ENCODE peak calls at places on chromosomes 5 and 9, in nine cellular contexts. O is breast epithelium, H is cardiac fibroblast, N is T-cell, C is spleen, V is AG09309, J is midbrain, W is upper lobe of right lung, Q is NCI-H82. K is an unnamed sample.

GRCh38 chr5:11214851-11215250 is 453.8 kb upstream of the DAP start:
- DNase-seq in O (no peak), H (no peak), N (no peak), C (no peak), V (no peak), J (no peak), W (no peak), Q (no peak), K (no peak)

GRCh38 chr5:14008819-14009311 is 64.4 kb upstream of the DNAH5 start:
- DNase-seq in O (no peak), H (no peak), N (no peak), C (no peak), V (no peak), J (no peak), W (peak; percentile 82), Q (no peak), K (no peak)

GRCh38 chr5:17896605-17897004 is 262.3 kb downstream of the TAF11L14 start:
- DNase-seq in O (no peak), H (peak; percentile 14), N (no peak), C (no peak), V (no peak), J (no peak), W (no peak), Q (no peak), K (no peak)

GRCh38 chr9:79060726-79061125 is 511.0 kb upstream of the TLE4 start:
- DNase-seq in O (no peak), H (no peak), N (no peak), C (no peak), V (no peak), J (no peak), W (no peak), Q (no peak), K (no peak)

GRCh38 chr5:79518718-79519117 is 4.8 kb upstream of the HOMER1 start:
- DNase-seq in O (no peak), H (no peak), N (no peak), C (no peak), V (no peak), J (no peak), W (no peak), Q (no peak), K (no peak)

GRCh38 chr5:172559004-172559932 is 81.8 kb upstream of the NEURL1B start:
- DNase-seq in O (no peak), H (peak; percentile 97), N (no peak), C (peak; percentile 49), V (peak; percentile 54), J (no peak), W (no peak), Q (peak; percentile 22), K (no peak)

GRCh38 chr5:106459541-106459940 is 1211.2 kb downstream of the EFNA5 start:
- DNase-seq in O (no peak), H (peak; percentile 72), N (no peak), C (no peak), V (no peak), J (no peak), W (no peak), Q (no peak), K (no peak)

GRCh38 chr9:117737721-117738226 is 33.6 kb downstream of the TLR4 start:
- DNase-seq in O (no peak), H (no peak), N (no peak), C (no peak), V (no peak), J (peak; percentile 90), W (no peak), Q (no peak), K (peak; percentile 86)

GRCh38 chr9:4366649-4367330 is 66.9 kb upstream of the GLIS3 start:
- DNase-seq in O (no peak), H (peak; percentile 75), N (peak; percentile 6), C (no peak), V (no peak), J (peak; percentile 87), W (no peak), Q (peak; percentile 42), K (peak; percentile 75)

GRCh38 chr5:62395210-62395950 is 8.3 kb downstream of the DIMT1 start:
- DNase-seq in O (no peak), H (peak; percentile 48), N (no peak), C (no peak), V (no peak), J (no peak), W (no peak), Q (no peak), K (no peak)

GRCh38 chr5:177457239-177458121 is 10.9 kb downstream of the PRR7 start:
- DNase-seq in O (no peak), H (peak; percentile 97), N (peak; percentile 53), C (peak; percentile 86), V (peak; percentile 81), J (peak; percentile 78), W (peak; percentile 78), Q (peak; percentile 98), K (peak; percentile 87)

GRCh38 chr5:148003226-148003625 is 60.6 kb upstream of the SPINK5 start:
- DNase-seq in O (no peak), H (no peak), N (no peak), C (no peak), V (no peak), J (no peak), W (no peak), Q (no peak), K (no peak)

GRCh38 chr5:6822556-6823343 is 109.5 kb downstream of the TENT4A start:
- DNase-seq in O (no peak), H (no peak), N (no peak), C (no peak), V (no peak), J (no peak), W (no peak), Q (no peak), K (no peak)

GRCh38 chr5:132055808-132056609 is 4.4 kb upstream of the IL3 start:
- DNase-seq in O (peak; percentile 25), H (no peak), N (peak; percentile 44), C (peak; percentile 62), V (no peak), J (no peak), W (peak; percentile 53), Q (no peak), K (no peak)

GRCh38 chr9:124659099-124659659 is 111.9 kb downstream of the NR6A1 start:
- DNase-seq in O (peak; percentile 64), H (peak; percentile 98), N (no peak), C (peak; percentile 83), V (peak; percentile 88), J (peak; percentile 85), W (peak; percentile 89), Q (peak; percentile 92), K (peak; percentile 87)

GRCh38 chr5:100249870-100250269 is 285.3 kb upstream of the FAM174A start:
- DNase-seq in O (no peak), H (no peak), N (no peak), C (no peak), V (no peak), J (no peak), W (no peak), Q (no peak), K (no peak)

GRCh38 chr5:150645070-150645700 is 4.7 kb downstream of the SYNPO start:
- DNase-seq in O (no peak), H (peak; percentile 96), N (no peak), C (no peak), V (peak; percentile 83), J (peak; percentile 21), W (no peak), Q (peak; percentile 46), K (no peak)

GRCh38 chr5:83179966-83180365 is 102.6 kb downstream of the XRCC4 start:
- DNase-seq in O (no peak), H (no peak), N (no peak), C (no peak), V (no peak), J (no peak), W (no peak), Q (peak; percentile 11), K (no peak)

GRCh38 chr5:59607126-59607807 is 286.3 kb downstream of the PDE4D start:
- DNase-seq in O (no peak), H (no peak), N (no peak), C (no peak), V (no peak), J (no peak), W (no peak), Q (no peak), K (no peak)

GRCh38 chr9:5499889-5500398 is 10.4 kb upstream of the PDCD1LG2 start:
- DNase-seq in O (no peak), H (peak; percentile 84), N (no peak), C (no peak), V (no peak), J (no peak), W (no peak), Q (no peak), K (no peak)

GRCh38 chr5:36457511-36458260 is 148.7 kb upstream of the SLC1A3 start:
- DNase-seq in O (no peak), H (peak; percentile 61), N (no peak), C (no peak), V (no peak), J (no peak), W (no peak), Q (peak; percentile 12), K (no peak)

GRCh38 chr5:171513591-171513990 is 94.1 kb downstream of the FGF18 start:
- DNase-seq in O (no peak), H (peak; percentile 10), N (no peak), C (no peak), V (no peak), J (no peak), W (no peak), Q (no peak), K (no peak)

GRCh38 chr5:1390861-1391600 is 46.1 kb upstream of the CLPTM1L start:
- DNase-seq in O (no peak), H (no peak), N (no peak), C (no peak), V (no peak), J (no peak), W (no peak), Q (no peak), K (no peak)

GRCh38 chr5:17223375-17224185 is 6.1 kb downstream of the BASP1 start:
- DNase-seq in O (no peak), H (no peak), N (no peak), C (no peak), V (no peak), J (no peak), W (no peak), Q (no peak), K (no peak)

GRCh38 chr5:124546643-124547042 is 199.8 kb downstream of the ZNF608 start:
- DNase-seq in O (no peak), H (peak; percentile 38), N (no peak), C (no peak), V (no peak), J (no peak), W (no peak), Q (no peak), K (no peak)

GRCh38 chr9:134914501-134914834 is 3.2 kb downstream of the FCN1 start:
- DNase-seq in O (no peak), H (no peak), N (no peak), C (no peak), V (no peak), J (no peak), W (peak; percentile 19), Q (no peak), K (no peak)

GRCh38 chr5:166907314-166907713 is 1384.1 kb upstream of the WWC1 start:
- DNase-seq in O (no peak), H (peak; percentile 48), N (no peak), C (no peak), V (no peak), J (no peak), W (no peak), Q (no peak), K (no peak)

GRCh38 chr5:81782811-81783210 is 31.9 kb upstream of the SSBP2 start:
- DNase-seq in O (no peak), H (peak; percentile 44), N (no peak), C (no peak), V (no peak), J (no peak), W (no peak), Q (no peak), K (no peak)

GRCh38 chr9:118946669-118947068 is 422.6 kb downstream of the BRINP1 start:
- DNase-seq in O (no peak), H (no peak), N (no peak), C (no peak), V (no peak), J (no peak), W (no peak), Q (no peak), K (no peak)

GRCh38 chr9:35322075-35322885 is 160.5 kb downstream of the UNC13B start:
- DNase-seq in O (no peak), H (no peak), N (no peak), C (no peak), V (no peak), J (no peak), W (no peak), Q (no peak), K (peak; percentile 42)

GRCh38 chr9:30574355-30575151 is 1809.9 kb upstream of the ACO1 start:
- DNase-seq in O (no peak), H (no peak), N (no peak), C (peak; percentile 62), V (no peak), J (no peak), W (no peak), Q (no peak), K (peak; percentile 61)